ENCODE peak calls at places on chromosome 16, in seven cellular contexts. A is K562, P is GM23338, R is HCT116, V is Panc1, E is SK-N-SH, X is A549. Q is an unnamed sample.

GRCh38 chr16:89300311-89300975 is 82.9 kb downstream of the ZNF778 start:
- DNase-seq in A (no peak), P (no peak), R (no peak), V (no peak), E (no peak), X (peak; percentile 44), Q (no peak)

GRCh38 chr16:62596101-62596500 is 559.9 kb upstream of the CDH8 start:
- DNase-seq in A (no peak), P (no peak), R (no peak), V (no peak), E (no peak), X (no peak), Q (no peak)

GRCh38 chr16:23155445-23156049 is 6.3 kb upstream of the USP31 start:
- DNase-seq in A (peak; percentile 33), P (peak; percentile 54), R (peak; percentile 21), V (no peak), E (no peak), X (peak; percentile 41), Q (peak; percentile 5)

GRCh38 chr16:69187387-69187890 is 475 bp downstream of the SNTB2 start:
- DNase-seq in A (peak; percentile 45), P (peak; percentile 60), R (no peak), V (no peak), E (peak; percentile 87), X (peak; percentile 43), Q (no peak)

GRCh38 chr16:86259499-86259898 is 250.8 kb upstream of the FOXF1 start:
- DNase-seq in A (no peak), P (no peak), R (no peak), V (no peak), E (no peak), X (no peak), Q (no peak)

GRCh38 chr16:69105501-69106361 is at the start of gene HAS3:
- DNase-seq in A (peak; percentile 75), P (peak; percentile 93), R (peak; percentile 69), V (peak; percentile 42), E (peak; percentile 90), X (peak; percentile 84), Q (peak; percentile 44)

GRCh38 chr16:89198417-89199240 is 1.7 kb downstream of the SLC22A31 start:
- DNase-seq in A (no peak), P (no peak), R (no peak), V (no peak), E (peak; percentile 25), X (no peak), Q (no peak)

GRCh38 chr16:49078104-49078503 is 203.5 kb downstream of the CBLN1 start:
- DNase-seq in A (no peak), P (no peak), R (no peak), V (no peak), E (no peak), X (no peak), Q (no peak)

GRCh38 chr16:4924593-4925378 is 12.2 kb downstream of the PPL start:
- DNase-seq in A (no peak), P (peak; percentile 65), R (no peak), V (no peak), E (peak; percentile 67), X (no peak), Q (no peak)

GRCh38 chr16:28218109-28218508 is 6.3 kb upstream of the XPO6 start:
- DNase-seq in A (peak; percentile 49), P (peak; percentile 78), R (peak; percentile 47), V (peak; percentile 38), E (no peak), X (peak; percentile 49), Q (no peak)

GRCh38 chr16:50169555-50170096 is 16.5 kb downstream of the TENT4B start:
- DNase-seq in A (no peak), P (no peak), R (no peak), V (no peak), E (no peak), X (no peak), Q (peak; percentile 30)

GRCh38 chr16:53773150-53773846 is 69.3 kb downstream of the FTO start:
- DNase-seq in A (peak; percentile 65), P (peak; percentile 74), R (no peak), V (no peak), E (peak; percentile 52), X (peak; percentile 83), Q (peak; percentile 45)

GRCh38 chr16:27344707-27345106 is 30.9 kb downstream of the IL4R start:
- DNase-seq in A (no peak), P (no peak), R (no peak), V (no peak), E (no peak), X (no peak), Q (no peak)

GRCh38 chr16:85894266-85894665 is 4.7 kb upstream of the IRF8 start:
- DNase-seq in A (no peak), P (peak; percentile 45), R (peak; percentile 38), V (no peak), E (no peak), X (peak; percentile 31), Q (no peak)

GRCh38 chr16:68197250-68197649 is 38.7 kb downstream of the ESRP2 start:
- DNase-seq in A (no peak), P (no peak), R (no peak), V (no peak), E (no peak), X (peak; percentile 29), Q (no peak)

GRCh38 chr16:85037050-85037410 is 9.4 kb downstream of the KIAA0513 start:
- DNase-seq in A (no peak), P (no peak), R (peak; percentile 96), V (peak; percentile 54), E (no peak), X (peak; percentile 49), Q (no peak)

GRCh38 chr16:4172070-4172469 is 55.8 kb upstream of the ADCY9 start:
- DNase-seq in A (no peak), P (no peak), R (no peak), V (no peak), E (no peak), X (no peak), Q (no peak)

GRCh38 chr16:4075534-4075933 is 40.7 kb downstream of the ADCY9 start:
- DNase-seq in A (no peak), P (no peak), R (no peak), V (no peak), E (no peak), X (no peak), Q (no peak)

GRCh38 chr16:88377961-88378360 is 4.8 kb upstream of the ZNF469 start:
- DNase-seq in A (no peak), P (no peak), R (no peak), V (no peak), E (no peak), X (no peak), Q (no peak)

GRCh38 chr16:63287411-63287810 is 1251.2 kb upstream of the CDH8 start:
- DNase-seq in A (no peak), P (no peak), R (no peak), V (no peak), E (no peak), X (no peak), Q (no peak)

GRCh38 chr16:72986011-72986410 is 61.9 kb downstream of the ZFHX3 start:
- DNase-seq in A (no peak), P (no peak), R (no peak), V (no peak), E (no peak), X (no peak), Q (no peak)

GRCh38 chr16:47664653-47665325 is 203.7 kb downstream of the PHKB start:
- DNase-seq in A (no peak), P (no peak), R (no peak), V (no peak), E (no peak), X (peak; percentile 44), Q (no peak)

GRCh38 chr16:54414671-54415070 is 128.1 kb upstream of the IRX3 start:
- DNase-seq in A (no peak), P (no peak), R (no peak), V (no peak), E (no peak), X (no peak), Q (no peak)

GRCh38 chr16:85611455-85612190 is 1.5 kb upstream of the GSE1 start:
- DNase-seq in A (peak; percentile 78), P (peak; percentile 82), R (peak; percentile 54), V (no peak), E (peak; percentile 89), X (peak; percentile 89), Q (peak; percentile 45)

GRCh38 chr16:23836404-23837291 is 865 bp downstream of the PRKCB start:
- DNase-seq in A (peak; percentile 71), P (peak; percentile 68), R (no peak), V (no peak), E (peak; percentile 55), X (no peak), Q (no peak)

DNA sequence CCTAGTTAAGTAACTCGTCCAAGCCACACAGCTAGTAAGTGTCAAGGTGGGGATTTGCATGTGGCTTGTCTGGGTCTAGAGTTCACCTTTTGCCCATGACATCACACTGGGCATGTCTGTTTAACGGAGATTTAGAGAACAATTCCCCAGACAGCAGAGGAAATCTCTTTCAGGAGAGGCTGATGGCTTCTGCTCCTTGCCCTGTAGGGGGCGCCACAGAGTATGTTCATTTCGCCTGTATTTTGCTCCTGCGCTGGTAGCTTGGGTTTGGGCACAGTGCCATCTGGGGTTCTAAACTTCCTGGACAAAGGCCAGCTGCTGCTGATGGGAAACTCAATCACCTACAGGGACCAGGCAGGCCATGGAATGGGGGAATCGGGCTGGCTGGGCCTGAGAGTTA is 20.4 kb downstream of the OTOA start:
- DNase-seq in A (peak; percentile 49), P (peak; percentile 72), R (peak; percentile 4), V (no peak), E (peak; percentile 42), X (peak; percentile 47), Q (no peak)
- TF ChIP-seq CTCF in A (peak; percentile 65), P (peak; percentile 75), R (peak; percentile 59), V (peak; percentile 84), E (peak; percentile 59), X (peak; percentile 40), Q (peak; percentile 33)

DNA sequence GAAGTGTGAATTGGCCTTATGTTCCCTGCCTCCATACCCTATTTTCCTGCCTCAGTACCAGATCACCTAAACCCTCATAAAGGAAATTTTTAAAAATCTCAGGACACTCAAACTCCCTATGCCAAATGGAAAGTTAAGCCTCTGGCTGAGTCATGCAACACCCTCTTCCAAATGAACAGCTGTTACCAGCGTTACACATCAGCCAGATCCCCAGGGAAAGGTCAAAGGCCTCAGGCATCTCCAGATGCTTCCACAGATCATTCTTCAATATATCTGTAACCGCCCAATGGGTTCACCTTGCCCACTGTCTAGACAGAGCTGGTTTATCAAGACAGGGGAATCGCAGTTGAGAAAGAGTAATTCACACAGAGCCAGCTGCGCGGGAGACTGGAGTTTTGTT is 29.0 kb upstream of the SHCBP1 start:
- DNase-seq in A (no peak), P (no peak), R (no peak), V (no peak), E (no peak), X (no peak), Q (no peak)
- H3K4me3 ChIP-seq in A (no peak overlapping the region), P (no peak overlapping the region), R (no peak overlapping the region), V (no peak overlapping the region), E (no peak overlapping the region), X (no peak overlapping the region), Q (no peak overlapping the region)

GRCh38 chr16:83926726-83927397 is 26.2 kb upstream of the OSGIN1 start:
- DNase-seq in A (peak; percentile 82), P (peak; percentile 90), R (peak; percentile 86), V (peak; percentile 60), E (peak; percentile 90), X (peak; percentile 81), Q (peak; percentile 47)
- TF ChIP-seq REST in A (no peak), P (no peak), R (no peak), V (no peak), E (no peak), X (no peak), Q (no peak)

GRCh38 chr16:11675561-11676511 is 7.6 kb downstream of the SNN start:
- DNase-seq in A (no peak), P (peak; percentile 40), R (peak; percentile 72), V (no peak), E (no peak), X (peak; percentile 64), Q (no peak)
- TF ChIP-seq CTCF in A (peak; percentile 4), P (no peak), R (peak; percentile 9), V (no peak), E (no peak), X (no peak), Q (no peak)

GRCh38 chr16:17027488-17028129 is 443.2 kb downstream of the XYLT1 start:
- DNase-seq in A (no peak), P (no peak), R (no peak), V (no peak), E (no peak), X (no peak), Q (no peak)
- H3K4me3 ChIP-seq in A (no peak overlapping the region), P (no peak overlapping the region), R (no peak overlapping the region), V (no peak overlapping the region), E (no peak overlapping the region), X (no peak overlapping the region), Q (no peak overlapping the region)

Q was measured in HL-60.